ENCODE peak calls at places on chromosomes 5 and 9, in four cellular contexts. M is HepG2, V is A549, B is SK-N-SH. N is an unnamed sample.

GRCh38 chr9:28317706-28318210 is 744.5 kb upstream of the C9orf72 start:
- DNase-seq in V (no peak), B (no peak), M (no peak), N (no peak)

GRCh38 chr5:664994-665360 is 28.2 kb downstream of the TPPP start:
- DNase-seq in M (no peak), V (no peak), B (no peak), N (no peak)

GRCh38 chr5:43110606-43111170 is 10.0 kb upstream of the ZNF131 start:
- DNase-seq in B (peak; percentile 32), M (peak; percentile 43), V (peak; percentile 11), N (no peak)

GRCh38 chr9:120368799-120369198 is 211.2 kb downstream of the CDK5RAP2 start:
- DNase-seq in M (no peak), B (no peak), V (no peak), N (no peak)

GRCh38 chr9:124015091-124015660 is 3.6 kb downstream of the LHX2 start:
- DNase-seq in M (no peak), V (no peak), B (peak; percentile 56), N (no peak)

GRCh38 chr9:77429928-77430327 is 218.2 kb downstream of the GNA14 start:
- DNase-seq in B (no peak), M (no peak), V (no peak), N (no peak)

GRCh38 chr9:37197158-37198033 is 77.0 kb downstream of the ZCCHC7 start:
- DNase-seq in B (peak; percentile 51), V (no peak), M (no peak), N (peak; percentile 79)

GRCh38 chr5:127353339-127353738 is 62.7 kb downstream of the MEGF10 start:
- DNase-seq in M (no peak), B (no peak), V (no peak), N (no peak)

GRCh38 chr5:81288021-81288433 is 13.4 kb upstream of the ZCCHC9 start:
- DNase-seq in V (no peak), B (no peak), M (no peak), N (no peak)

GRCh38 chr5:2710910-2711309 is 40.6 kb downstream of the IRX2 start:
- DNase-seq in M (no peak), V (peak; percentile 41), B (no peak), N (no peak)

GRCh38 chr9:124774131-124774978 is 2.6 kb upstream of the OLFML2A start:
- DNase-seq in B (peak; percentile 87), V (peak; percentile 88), M (peak; percentile 61), N (peak; percentile 50)

GRCh38 chr5:177602458-177602830 is 2.5 kb downstream of the B4GALT7 start:
- DNase-seq in M (no peak), V (no peak), B (no peak), N (no peak)

GRCh38 chr9:136599811-136600660 is 54.2 kb upstream of the NOTCH1 start:
- DNase-seq in B (no peak), M (no peak), V (no peak), N (no peak)
- TF ChIP-seq PBX3 in B (no peak), M (no peak), V (no peak), N (no peak)

GRCh38 chr5:107783551-107783950 is 112.8 kb upstream of the EFNA5 start:
- DNase-seq in V (no peak), B (no peak), M (no peak), N (no peak)
- TF ChIP-seq PBX3 in V (no peak), B (no peak), M (no peak), N (no peak)

GRCh38 chr5:10935536-10935935 is 174.5 kb upstream of the DAP start:
- DNase-seq in M (no peak), B (no peak), V (no peak), N (no peak)
- TF ChIP-seq PBX3 in M (no peak), B (no peak), V (no peak), N (no peak)

GRCh38 chr9:69633716-69634115 is 38.5 kb downstream of the APBA1 start:
- DNase-seq in M (no peak), V (no peak), B (no peak), N (no peak)
- TF ChIP-seq PBX3 in M (no peak), V (no peak), B (no peak), N (no peak)